ENCODE peak calls at places on chromosomes 6 and 20, in five cellular contexts. Z is A549, S is sigmoid colon, Q is prostate gland, B is tibial nerve. U is an unnamed sample.

GRCh38 chr6:159002432-159003160 is 2.6 kb upstream of the RSPH3 start:
- DNase-seq in Q (no peak), B (no peak), Z (no peak), S (no peak), U (no peak)

GRCh38 chr6:15595461-15596173 is 67.2 kb downstream of the DTNBP1 start:
- DNase-seq in Z (no peak), S (no peak), B (no peak), Q (no peak), U (no peak)

GRCh38 chr6:127249619-127250018 is 17.0 kb upstream of the RNF146 start:
- DNase-seq in Q (no peak), B (no peak), Z (no peak), S (no peak), U (no peak)

GRCh38 chr6:156887623-156888269 is 110.6 kb downstream of the ARID1B start:
- DNase-seq in Q (no peak), S (no peak), B (no peak), Z (no peak), U (no peak)

GRCh38 chr6:12422848-12423247 is 132.7 kb downstream of the EDN1 start:
- DNase-seq in B (no peak), Z (no peak), Q (no peak), S (no peak), U (no peak)

GRCh38 chr6:121485359-121485809 is 49.9 kb downstream of the GJA1 start:
- DNase-seq in Z (peak), Q (no peak), S (no peak), B (no peak), U (no peak)

GRCh38 chr6:28907394-28907793 is 16.4 kb downstream of the TRIM27 start:
- DNase-seq in B (no peak), Q (no peak), Z (no peak), S (no peak), U (no peak)

GRCh38 chr20:63881451-63882226 is 13.3 kb upstream of the DNAJC5 start:
- DNase-seq in S (no peak), Q (no peak), B (no peak), Z (no peak), U (no peak)

GRCh38 chr20:10731190-10731955 is 57.6 kb upstream of the JAG1 start:
- DNase-seq in Q (no peak), Z (no peak), S (no peak), B (no peak), U (no peak)

GRCh38 chr6:110233769-110234374 is 53.6 kb downstream of the CDC40 start:
- DNase-seq in S (no peak), Q (no peak), Z (no peak), B (no peak), U (no peak)

GRCh38 chr6:84979541-84979940 is 215.1 kb upstream of the TBX18 start:
- DNase-seq in Z (no peak), S (no peak), B (no peak), Q (no peak), U (no peak)

GRCh38 chr6:166488081-166488685 is 98.3 kb downstream of the RAMACL start:
- DNase-seq in S (peak), B (peak), Z (no peak), Q (no peak), U (no peak)

GRCh38 chr6:92124126-92124525 is 1295.2 kb downstream of the EPHA7 start:
- DNase-seq in B (no peak), S (no peak), Z (no peak), Q (no peak), U (no peak)

GRCh38 chr6:138776659-138777058 is 3.1 kb downstream of the CCDC28A start:
- DNase-seq in S (no peak), B (no peak), Q (no peak), Z (no peak), U (no peak)

GRCh38 chr6:15462717-15463525 is 199.9 kb downstream of the DTNBP1 start:
- DNase-seq in Q (no peak), S (no peak), Z (no peak), B (no peak), U (no peak)

GRCh38 chr6:14732845-14733757 is 512.8 kb upstream of the JARID2 start:
- DNase-seq in Z (peak), S (no peak), B (no peak), Q (no peak), U (no peak)

GRCh38 chr6:153108320-153108719 is 22.8 kb downstream of the RGS17 start:
- DNase-seq in B (no peak), Z (no peak), Q (no peak), S (no peak), U (no peak)

GRCh38 chr6:28585335-28585734 is 59.7 kb downstream of the GPX5 start:
- DNase-seq in S (no peak), Q (no peak), B (no peak), Z (no peak), U (no peak)

GRCh38 chr6:51430610-51431009 is 611.9 kb downstream of the TFAP2B start:
- DNase-seq in Z (no peak), B (no peak), Q (no peak), S (no peak), U (no peak)

GRCh38 chr6:136073216-136073615 is 176.9 kb downstream of the MTFR2 start:
- DNase-seq in Z (no peak), S (no peak), Q (no peak), B (no peak), U (no peak)

GRCh38 chr6:142301421-142302391 is at the start of gene ADGRG6:
- DNase-seq in Z (peak), Q (peak), B (no peak), S (peak), U (no peak)

GRCh38 chr6:110404602-110405001 is 10.8 kb downstream of the DDO start:
- DNase-seq in Q (no peak), S (no peak), Z (peak), B (no peak), U (no peak)

GRCh38 chr6:32852018-32852843 is 1.3 kb downstream of the TAP1 start:
- DNase-seq in S (peak), B (no peak), Q (peak), Z (no peak), U (no peak)

GRCh38 chr20:25543068-25543467 is 42.3 kb downstream of the NINL start:
- DNase-seq in Z (no peak), B (no peak), S (no peak), Q (no peak), U (no peak)

GRCh38 chr6:157552956-157553485 is 172.0 kb downstream of the ZDHHC14 start:
- DNase-seq in S (no peak), Q (no peak), B (no peak), Z (no peak), U (no peak)

GRCh38 chr6:156175971-156176421 is 601.2 kb upstream of the ARID1B start:
- DNase-seq in Q (peak), S (peak), Z (peak), B (no peak), U (peak)

GRCh38 chr6:148869589-148869988 is 122.8 kb downstream of the UST start:
- DNase-seq in Q (no peak), Z (peak), B (no peak), S (no peak), U (no peak)

GRCh38 chr6:31204751-31205145 is 34.3 kb upstream of the POU5F1 start:
- DNase-seq in S (no peak), Z (no peak), B (no peak), Q (no peak), U (no peak)

GRCh38 chr20:36447101-36447500 is 94.2 kb upstream of the MYL9 start:
- DNase-seq in Q (peak), S (no peak), B (no peak), Z (no peak), U (no peak)

GRCh38 chr6:109820706-109821350 is 129.7 kb downstream of the FIG4 start:
- DNase-seq in B (no peak), S (no peak), Q (no peak), Z (no peak), U (no peak)

GRCh38 chr20:38871560-38871953 is 54.7 kb upstream of the FAM83D start:
- DNase-seq in Z (no peak), Q (no peak), S (no peak), B (no peak), U (no peak)

DNA sequence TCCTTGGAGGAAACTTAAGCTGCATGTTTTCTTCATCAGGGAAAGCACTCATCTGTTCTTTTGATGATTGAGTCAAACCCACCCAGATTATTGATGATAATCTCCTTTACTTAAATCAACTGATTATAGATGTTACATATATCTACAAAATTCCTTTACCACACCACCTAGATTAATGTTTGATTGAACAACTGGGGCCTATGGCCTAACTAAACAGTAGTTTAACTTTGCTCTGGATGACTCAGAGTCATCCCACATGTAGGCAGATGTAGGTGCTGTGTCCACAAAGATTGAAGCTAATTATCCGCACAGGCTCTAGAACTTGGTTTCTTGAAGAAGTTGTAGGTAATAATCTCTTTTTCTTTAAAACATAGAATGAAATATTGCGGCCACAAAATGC is 42.2 kb downstream of the PKIB start:
- DNase-seq in S (no peak), Z (peak), Q (no peak), B (no peak), U (no peak)
- H3K27ac ChIP-seq in S (no peak), Z (peak), Q (no peak), B (no peak), U (no peak)

GRCh38 chr20:4973330-4974097 is 27.8 kb downstream of the SLC23A2 start:
- DNase-seq in Z (peak), S (peak), B (peak), Q (no peak), U (no peak)
- TF ChIP-seq POLR2A in Z (no peak), S (no peak), B (no peak), Q (no peak), U (no peak)

GRCh38 chr6:100173211-100173610 is 179.2 kb upstream of the MCHR2 start:
- DNase-seq in Z (no peak), S (no peak), Q (no peak), B (no peak), U (no peak)

GRCh38 chr6:100176321-100176950 is 182.4 kb upstream of the MCHR2 start:
- DNase-seq in S (no peak), Z (peak), Q (no peak), B (no peak), U (no peak)

GRCh38 chr6:100176951-100177710 is 183.1 kb upstream of the MCHR2 start:
- DNase-seq in Q (no peak), S (no peak), B (no peak), Z (no peak), U (no peak)

GRCh38 chr6:100177956-100178355 is 183.9 kb upstream of the MCHR2 start:
- DNase-seq in B (no peak), Z (no peak), Q (no peak), S (no peak), U (no peak)

DNA sequence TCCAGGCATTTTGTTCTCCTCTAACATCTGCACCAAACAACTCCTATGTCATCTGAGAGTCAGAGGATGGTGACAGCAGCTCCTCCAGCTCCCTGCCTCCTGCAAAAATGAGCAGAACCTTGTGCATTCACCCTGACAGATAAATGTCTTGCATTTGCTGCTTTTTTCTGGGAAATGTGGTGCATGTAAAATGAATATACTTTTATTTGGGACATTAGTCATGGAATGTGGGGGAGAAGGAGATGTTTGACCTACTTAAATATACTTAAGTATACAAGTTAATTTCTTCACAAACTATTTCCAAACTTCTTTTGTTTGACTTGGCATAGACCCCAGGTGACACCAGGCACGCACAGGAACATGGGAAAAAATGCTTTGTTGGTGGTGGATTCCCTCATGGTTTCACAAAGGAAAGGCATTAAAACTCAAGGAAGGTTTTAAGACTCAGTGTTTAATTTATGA is 181.8 kb upstream of the MCHR2 start:
- DNase-seq in B (no peak), Q (no peak), Z (peak), S (no peak), U (no peak)
- H3K27ac ChIP-seq in B (no peak), Q (no peak), Z (peak), S (no peak), U (peak)

DNA sequence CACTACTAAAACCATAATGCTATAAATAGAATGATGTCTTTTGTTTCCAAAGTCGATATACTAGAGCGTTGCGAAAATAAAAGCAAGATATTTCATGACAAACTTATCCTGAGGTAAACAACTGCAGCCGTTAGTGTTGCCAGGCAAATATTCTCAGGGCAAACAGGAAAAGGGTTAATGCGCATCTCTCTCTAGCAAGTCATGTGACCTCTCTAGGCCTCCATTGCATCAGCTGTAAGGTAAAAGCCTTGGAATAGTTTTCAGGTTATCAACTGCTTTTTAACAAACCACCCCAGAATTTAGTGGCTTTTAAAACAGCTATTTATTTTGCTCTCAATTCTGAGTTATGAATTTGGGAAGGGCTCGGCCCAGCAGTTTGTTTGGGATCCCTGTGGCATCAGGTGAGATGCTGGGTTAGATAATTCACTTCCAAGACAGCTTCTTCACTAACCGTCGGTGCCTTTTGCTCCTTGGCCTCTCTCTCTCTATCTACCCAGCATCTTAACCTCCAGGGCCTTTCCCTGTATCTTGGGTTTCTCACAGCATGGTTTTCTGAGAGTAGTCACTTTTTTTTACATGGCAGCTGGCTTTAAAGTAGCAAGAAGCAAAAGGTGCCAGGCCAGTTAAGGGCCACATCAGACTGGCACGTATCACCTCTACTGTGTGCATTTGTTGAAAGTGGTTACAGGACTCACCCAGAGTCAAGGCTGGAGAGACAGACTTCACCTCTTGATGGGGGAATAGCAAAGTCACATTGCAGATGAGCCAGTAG is 39.2 kb upstream of the LTV1 start:
- DNase-seq in B (no peak), Q (no peak), Z (no peak), S (no peak), U (no peak)
- TF ChIP-seq POLR2A in B (no peak), Q (no peak), Z (no peak), S (no peak), U (no peak)

U was measured in breast epithelium.